ENCODE peak calls at places on chromosome 2, in four cellular contexts. D is GM12878, R is HepG2, V is K562. O is an unnamed sample.

GRCh38 chr2:144424559-144425240 is 95.2 kb downstream of the ZEB2 start:
- DNase-seq in R (no peak), D (no peak), V (no peak), O (no peak)

GRCh38 chr2:171557363-171557762 is 35.1 kb downstream of the CYBRD1 start:
- DNase-seq in R (no peak), D (no peak), V (no peak), O (no peak)

GRCh38 chr2:75064691-75065396 is 106.4 kb downstream of the POLE4 start:
- DNase-seq in R (peak), D (no peak), V (peak), O (peak)

GRCh38 chr2:190625691-190626090 is 23.2 kb upstream of the NAB1 start:
- DNase-seq in R (no peak), D (no peak), V (no peak), O (no peak)

GRCh38 chr2:51553456-51553855 is 521.5 kb upstream of the NRXN1 start:
- DNase-seq in R (no peak), V (no peak), D (no peak), O (no peak)

GRCh38 chr2:201266629-201267028 is 6.3 kb downstream of the CASP8 start:
- DNase-seq in D (no peak), R (no peak), V (no peak), O (no peak)

GRCh38 chr2:191631754-191632153 is 46.2 kb upstream of the NABP1 start:
- DNase-seq in V (no peak), D (no peak), R (peak), O (no peak)

GRCh38 chr2:197251163-197251562 is 59.4 kb downstream of the ANKRD44 start:
- DNase-seq in R (no peak), V (no peak), D (no peak), O (no peak)

GRCh38 chr2:74502147-74502719 is 2.8 kb upstream of the LBX2 start:
- DNase-seq in V (peak), R (peak), D (no peak), O (no peak)

GRCh38 chr2:224263571-224264043 is 138.3 kb downstream of the FAM124B start:
- DNase-seq in V (no peak), R (no peak), D (no peak), O (no peak)

GRCh38 chr2:136131484-136131960 is 13.6 kb upstream of the CXCR4 start:
- DNase-seq in R (no peak), D (no peak), V (no peak), O (no peak)

GRCh38 chr2:215772003-215772402 is 241.3 kb downstream of the MREG start:
- DNase-seq in R (peak), V (no peak), D (no peak), O (no peak)

GRCh38 chr2:39991298-39991697 is 212.2 kb upstream of the THUMPD2 start:
- DNase-seq in V (no peak), D (no peak), R (no peak), O (no peak)

GRCh38 chr2:108080177-108080576 is 93.9 kb downstream of the SLC5A7 start:
- DNase-seq in D (no peak), V (no peak), R (no peak), O (no peak)

GRCh38 chr2:31828891-31829290 is 181.9 kb downstream of the MEMO1 start:
- DNase-seq in D (no peak), R (no peak), V (no peak), O (no peak)

GRCh38 chr2:5042666-5043440 is 649.3 kb upstream of the SOX11 start:
- DNase-seq in V (no peak), D (no peak), R (no peak), O (no peak)

GRCh38 chr2:224887159-224887558 is 155.1 kb downstream of the DOCK10 start:
- DNase-seq in R (no peak), V (no peak), D (no peak), O (no peak)

GRCh38 chr2:200403794-200404193 is 97.3 kb downstream of the SPATS2L start:
- DNase-seq in V (no peak), D (no peak), R (peak), O (no peak)

GRCh38 chr2:10733584-10733958 is 12.1 kb downstream of the ATP6V1C2 start:
- DNase-seq in R (no peak), V (peak), D (no peak), O (no peak)

GRCh38 chr2:126723281-126723815 is 67.4 kb downstream of the GYPC start:
- DNase-seq in R (no peak), D (no peak), V (no peak), O (no peak)

GRCh38 chr2:61854435-61855177 is 746 bp upstream of the FAM161A start:
- DNase-seq in R (peak), D (peak), V (peak), O (peak)

GRCh38 chr2:61853086-61853847 is 593 bp downstream of the FAM161A start:
- DNase-seq in D (no peak), R (peak), V (peak), O (no peak)

GRCh38 chr2:61853848-61854434 is at the start of gene FAM161A:
- DNase-seq in R (peak), D (peak), V (peak), O (peak)

GRCh38 chr2:61855178-61855523 is 1.3 kb upstream of the FAM161A start:
- DNase-seq in V (no peak), R (peak), D (no peak), O (peak)
- TF ChIP-seq ATF3 in V (no peak), R (no peak), D (no peak), O (no peak)

GRCh38 chr2:222049946-222050345 is 248.9 kb downstream of the PAX3 start:
- DNase-seq in D (no peak), R (no peak), V (no peak), O (no peak)
- TF ChIP-seq TCF7 in D (no peak), R (no peak), V (no peak), O (no peak)

GRCh38 chr2:238281826-238282480 is 6.5 kb downstream of the PER2 start:
- DNase-seq in V (no peak), D (no peak), R (no peak), O (no peak)

GRCh38 chr2:238279324-238279682 is 9.1 kb downstream of the PER2 start:
- DNase-seq in R (no peak), V (no peak), D (no peak), O (no peak)

GRCh38 chr2:238278626-238279323 is 9.6 kb downstream of the PER2 start:
- DNase-seq in V (no peak), R (no peak), D (no peak), O (no peak)

GRCh38 chr2:238277695-238278094 is 10.7 kb downstream of the PER2 start:
- DNase-seq in V (no peak), D (no peak), R (no peak), O (peak)

GRCh38 chr2:238280083-238280816 is 8.2 kb downstream of the PER2 start:
- DNase-seq in R (no peak), D (no peak), V (no peak), O (no peak)
- TF ChIP-seq ATF3 in R (no peak), D (no peak), V (no peak), O (no peak)

GRCh38 chr2:147100406-147101035 is 744.3 kb upstream of the ACVR2A start:
- DNase-seq in D (no peak), V (no peak), R (no peak), O (no peak)
- TF ChIP-seq TCF7 in D (no peak), V (no peak), R (no peak), O (no peak)

DNA sequence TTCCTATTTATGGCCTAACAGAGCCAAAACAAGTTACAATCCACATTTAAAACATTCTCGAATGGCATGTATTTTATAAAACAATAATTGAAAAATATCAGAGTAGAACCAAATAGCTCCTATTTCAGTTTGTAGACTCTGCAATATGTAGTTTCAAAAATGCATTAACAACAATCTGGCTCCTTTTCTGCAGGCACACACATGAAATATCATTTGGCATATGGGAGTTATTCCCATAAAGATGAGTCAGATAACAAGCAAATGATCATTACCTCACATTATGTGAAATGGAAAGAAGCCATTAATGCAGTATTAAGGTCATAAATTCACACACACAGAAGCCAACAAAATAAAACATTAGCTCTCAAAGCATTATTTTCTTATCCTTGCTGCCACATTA is 14.0 kb downstream of the NBAS start:
- DNase-seq in V (no peak), D (no peak), R (no peak), O (no peak)
- TF ChIP-seq ATF3 in V (no peak), D (no peak), R (no peak), O (no peak)

GRCh38 chr2:37558622-37559021 is 112.8 kb downstream of the CDC42EP3 start:
- DNase-seq in V (no peak), R (no peak), D (no peak), O (no peak)
- TF ChIP-seq TCF7 in V (no peak), R (no peak), D (no peak), O (no peak)

GRCh38 chr2:203893823-203894222 is 26.3 kb downstream of the CTLA4 start:
- DNase-seq in D (no peak), V (no peak), R (no peak), O (no peak)

GRCh38 chr2:203892207-203892606 is 24.6 kb downstream of the CTLA4 start:
- DNase-seq in D (no peak), R (no peak), V (no peak), O (no peak)

GRCh38 chr2:203890733-203891132 is 23.2 kb downstream of the CTLA4 start:
- DNase-seq in V (no peak), D (no peak), R (no peak), O (no peak)

GRCh38 chr2:203893386-203893785 is 25.8 kb downstream of the CTLA4 start:
- DNase-seq in V (no peak), R (no peak), D (no peak), O (no peak)

GRCh38 chr2:203891474-203891873 is 23.9 kb downstream of the CTLA4 start:
- DNase-seq in V (no peak), R (no peak), D (no peak), O (no peak)
- TF ChIP-seq ATF3 in V (no peak), R (no peak), D (no peak), O (no peak)

GRCh38 chr2:27092696-27093429 is 6.3 kb downstream of the KHK start:
- DNase-seq in R (peak), D (no peak), V (peak), O (no peak)
- TF ChIP-seq TCF7 in R (peak), D (no peak), V (no peak), O (no peak)

O was measured in WTC11.